ENCODE peak calls at places on chromosomes 6 and 20, in eight cellular contexts. L, O, Y, D, C, J, P and M are unnamed samples.

GRCh38 chr20:29876911-29877285 is 1380.6 kb upstream of the DEFB115 start:
- DNase-seq in L (no peak), O (no peak), Y (no peak), D (no peak), C (no peak), J (no peak), P (no peak), M (no peak)

GRCh38 chr6:17589402-17590116 is 10.5 kb upstream of the FAM8A1 start:
- DNase-seq in L (peak), O (no peak), Y (no peak), D (peak), C (peak), J (no peak), P (peak), M (peak)

GRCh38 chr6:132236744-132237143 is 164.5 kb downstream of the MOXD1 start:
- DNase-seq in L (peak), O (no peak), Y (no peak), D (peak), C (no peak), J (no peak), P (no peak), M (peak)

GRCh38 chr6:112086744-112087135 is 542 bp downstream of the TUBE1 start:
- DNase-seq in L (peak), O (no peak), Y (no peak), D (peak), C (peak), J (no peak), P (peak), M (peak)

GRCh38 chr6:25229671-25230321 is 49.4 kb upstream of the CARMIL1 start:
- DNase-seq in L (peak), O (no peak), Y (no peak), D (peak), C (peak), J (no peak), P (peak), M (peak)

GRCh38 chr6:122780114-122780513 is 598 bp downstream of the FABP7 start:
- DNase-seq in L (no peak), O (no peak), Y (no peak), D (no peak), C (no peak), J (no peak), P (no peak), M (no peak)

GRCh38 chr6:160883560-160883959 is 108.0 kb upstream of the MAP3K4 start:
- DNase-seq in L (no peak), O (no peak), Y (no peak), D (no peak), C (no peak), J (no peak), P (no peak), M (no peak)

GRCh38 chr6:79684821-79685220 is 53.7 kb downstream of the SH3BGRL2 start:
- DNase-seq in L (no peak), O (no peak), Y (no peak), D (no peak), C (no peak), J (no peak), P (no peak), M (no peak)

GRCh38 chr6:48135352-48136084 is 24.5 kb upstream of the PTCHD4 start:
- DNase-seq in L (peak), O (no peak), Y (no peak), D (peak), C (peak), J (no peak), P (peak), M (no peak)

GRCh38 chr6:137871299-137871698 is 4.2 kb downstream of the TNFAIP3 start:
- DNase-seq in L (no peak), O (no peak), Y (no peak), D (no peak), C (no peak), J (no peak), P (no peak), M (no peak)

GRCh38 chr20:43458422-43458924 is 777 bp downstream of the SRSF6 start:
- DNase-seq in L (peak), O (no peak), Y (no peak), D (no peak), C (no peak), J (no peak), P (peak), M (no peak)

GRCh38 chr20:440636-441035 is 21.7 kb downstream of the TBC1D20 start:
- DNase-seq in L (peak), O (no peak), Y (no peak), D (peak), C (no peak), J (no peak), P (no peak), M (no peak)